ENCODE peak calls at places on chromosomes 16 and 17, in eight cellular contexts. Q is esophagus squamous epithelium; C is effector memory CD4-positive, alpha-beta T cell; F is OCI-LY7; W is sigmoid colon; Z is lung; I is heart right ventricle; K is uterus. G is an unnamed sample.

GRCh38 chr17:39928868-39929651 is 1.5 kb downstream of the LRRC3C start:
- DNase-seq in Q (no peak), C (no peak), F (no peak), W (no peak), Z (no peak), I (no peak), K (no peak), G (no peak)

GRCh38 chr17:65172511-65173136 is 35.5 kb downstream of the RGS9 start:
- DNase-seq in Q (no peak), C (no peak), F (no peak), W (no peak), Z (no peak), I (no peak), K (no peak), G (no peak)

GRCh38 chr17:49783051-49783715 is 5.3 kb upstream of the KAT7 start:
- DNase-seq in Q (no peak), C (no peak), F (no peak), W (peak; percentile 89), Z (no peak), I (peak; percentile 46), K (no peak), G (no peak)

GRCh38 chr16:82881517-82881916 is 254.7 kb downstream of the CDH13 start:
- DNase-seq in Q (no peak), C (no peak), F (no peak), W (no peak), Z (no peak), I (no peak), K (no peak), G (no peak)

GRCh38 chr17:65557349-65558310 is 3.8 kb downstream of the AXIN2 start:
- DNase-seq in Q (no peak), C (no peak), F (no peak), W (no peak), Z (peak; percentile 48), I (no peak), K (no peak), G (no peak)

GRCh38 chr16:56262148-56262878 is 71.0 kb downstream of the GNAO1 start:
- DNase-seq in Q (no peak), C (peak; percentile 25), F (no peak), W (peak; percentile 72), Z (no peak), I (no peak), K (no peak), G (no peak)

GRCh38 chr16:89599451-89599858 is 14.0 kb upstream of the DPEP1 start:
- DNase-seq in Q (no peak), C (no peak), F (peak; percentile 45), W (no peak), Z (no peak), I (no peak), K (no peak), G (no peak)

GRCh38 chr16:87602821-87603683 is 744 bp downstream of the JPH3 start:
- DNase-seq in Q (no peak), C (no peak), F (no peak), W (no peak), Z (no peak), I (no peak), K (no peak), G (no peak)

GRCh38 chr16:67499159-67499558 is 15.8 kb upstream of the AGRP start:
- DNase-seq in Q (no peak), C (no peak), F (no peak), W (peak; percentile 78), Z (no peak), I (no peak), K (no peak), G (no peak)

GRCh38 chr16:47304563-47304962 is 156.3 kb downstream of the ITFG1 start:
- DNase-seq in Q (no peak), C (no peak), F (no peak), W (no peak), Z (no peak), I (no peak), K (no peak), G (no peak)

GRCh38 chr16:30184430-30185140 is 1.2 kb downstream of the CORO1A start:
- DNase-seq in Q (no peak), C (peak; percentile 47), F (peak; percentile 64), W (peak; percentile 71), Z (peak; percentile 43), I (peak; percentile 23), K (peak; percentile 30), G (no peak)

GRCh38 chr17:83083368-83084201 is 4.2 kb downstream of the METRNL start:
- DNase-seq in Q (no peak), C (no peak), F (no peak), W (peak; percentile 89), Z (no peak), I (no peak), K (peak; percentile 74), G (no peak)

GRCh38 chr17:60481604-60482003 is 44.4 kb downstream of the APPBP2 start:
- DNase-seq in Q (no peak), C (no peak), F (no peak), W (no peak), Z (no peak), I (no peak), K (no peak), G (no peak)

GRCh38 chr17:41678907-41679739 is 9.6 kb upstream of the EIF1 start:
- DNase-seq in Q (no peak), C (peak; percentile 58), F (peak; percentile 49), W (peak; percentile 48), Z (peak; percentile 65), I (no peak), K (no peak), G (no peak)

GRCh38 chr16:87874639-87875472 is 5.5 kb upstream of the SLC7A5 start:
- DNase-seq in Q (no peak), C (no peak), F (no peak), W (no peak), Z (no peak), I (no peak), K (no peak), G (no peak)

GRCh38 chr16:57619133-57619605 is 9.3 kb upstream of the ADGRG1 start:
- DNase-seq in Q (no peak), C (no peak), F (no peak), W (peak; percentile 55), Z (no peak), I (no peak), K (no peak), G (no peak)

GRCh38 chr16:5523794-5524193 is 426.2 kb upstream of the EEF2KMT start:
- DNase-seq in Q (no peak), C (no peak), F (no peak), W (no peak), Z (no peak), I (no peak), K (no peak), G (no peak)

GRCh38 chr17:4599505-4600281 is 15.4 kb downstream of the SMTNL2 start:
- DNase-seq in Q (no peak), C (no peak), F (no peak), W (peak; percentile 75), Z (peak; percentile 50), I (peak; percentile 71), K (peak; percentile 74), G (no peak)

GRCh38 chr17:4598776-4599504 is 14.6 kb downstream of the SMTNL2 start:
- DNase-seq in Q (no peak), C (no peak), F (no peak), W (peak; percentile 88), Z (peak; percentile 50), I (peak; percentile 69), K (peak; percentile 55), G (no peak)

GRCh38 chr17:4600563-4600962 is 16.2 kb downstream of the SMTNL2 start:
- DNase-seq in Q (no peak), C (no peak), F (no peak), W (no peak), Z (no peak), I (peak; percentile 71), K (no peak), G (no peak)

GRCh38 chr17:4596636-4597380 is 12.5 kb downstream of the SMTNL2 start:
- DNase-seq in Q (no peak), C (no peak), F (no peak), W (no peak), Z (no peak), I (no peak), K (no peak), G (no peak)

DNA sequence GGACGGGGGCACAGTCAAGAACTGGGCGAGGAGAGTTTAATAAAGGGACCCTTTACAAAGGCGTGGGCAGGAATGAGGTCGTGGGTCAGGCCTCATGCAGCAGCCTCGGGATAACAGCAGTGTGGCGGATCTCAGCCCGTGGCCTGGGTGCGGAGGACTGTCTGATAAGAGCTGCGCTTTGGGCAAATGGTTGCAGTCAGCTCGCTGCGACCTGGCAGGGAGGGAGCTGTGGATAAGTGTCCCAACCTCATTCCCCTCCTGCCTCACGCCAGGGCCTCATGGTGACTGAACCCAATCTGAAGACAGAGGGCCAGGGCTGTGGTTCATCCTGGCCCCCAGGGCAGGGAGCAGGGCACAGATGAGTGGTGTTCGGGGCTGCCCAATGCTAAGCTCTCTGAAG is 13.6 kb downstream of the SMTNL2 start:
- DNase-seq in Q (no peak), C (no peak), F (no peak), W (no peak), Z (no peak), I (peak; percentile 62), K (no peak), G (no peak)
- H3K27ac ChIP-seq in Q (peak overlapping the region; percentile 93), C (no peak overlapping the region), F (no peak overlapping the region), W (no peak overlapping the region), Z (peak overlapping the region; percentile 20), I (peak overlapping the region; percentile 73), K (no peak overlapping the region), G (no peak overlapping the region)

GRCh38 chr17:4720787-4721186 is 10.4 kb downstream of the ARRB2 start:
- DNase-seq in Q (no peak), C (no peak), F (no peak), W (no peak), Z (no peak), I (no peak), K (no peak), G (no peak)
- H3K27ac ChIP-seq in Q (no peak overlapping the region), C (no peak overlapping the region), F (no peak overlapping the region), W (no peak overlapping the region), Z (peak overlapping the region; percentile 62), I (no peak overlapping the region), K (no peak overlapping the region), G (no peak overlapping the region)

GRCh38 chr17:79305376-79305775 is 230.8 kb downstream of the ENGASE start:
- DNase-seq in Q (no peak), C (no peak), F (peak; percentile 65), W (no peak), Z (no peak), I (no peak), K (no peak), G (no peak)

GRCh38 chr17:79304907-79305306 is 230.3 kb downstream of the ENGASE start:
- DNase-seq in Q (no peak), C (no peak), F (peak; percentile 94), W (no peak), Z (no peak), I (no peak), K (no peak), G (no peak)

GRCh38 chr17:79301469-79301868 is 226.8 kb downstream of the ENGASE start:
- DNase-seq in Q (no peak), C (no peak), F (peak; percentile 21), W (no peak), Z (no peak), I (no peak), K (no peak), G (no peak)

GRCh38 chr17:79305831-79306687 is 231.4 kb downstream of the ENGASE start:
- DNase-seq in Q (no peak), C (no peak), F (peak; percentile 46), W (no peak), Z (no peak), I (peak; percentile 26), K (no peak), G (no peak)

GRCh38 chr17:79303641-79304205 is 229.1 kb downstream of the ENGASE start:
- DNase-seq in Q (no peak), C (no peak), F (peak; percentile 58), W (no peak), Z (no peak), I (no peak), K (no peak), G (no peak)
- H3K27ac ChIP-seq in Q (no peak overlapping the region), C (no peak overlapping the region), F (peak overlapping the region; percentile 78), W (no peak overlapping the region), Z (no peak overlapping the region), I (no peak overlapping the region), K (no peak overlapping the region), G (no peak overlapping the region)

GRCh38 chr16:70696368-70696767 is 10.5 kb upstream of the MTSS2 start:
- DNase-seq in Q (no peak), C (no peak), F (no peak), W (no peak), Z (no peak), I (no peak), K (no peak), G (no peak)
- H3K27ac ChIP-seq in Q (peak overlapping the region; percentile 85), C (no peak overlapping the region), F (no peak overlapping the region), W (peak overlapping the region; percentile 99), Z (peak overlapping the region; percentile 71), I (no peak overlapping the region), K (peak overlapping the region; percentile 93), G (no peak overlapping the region)

G was measured in caudate nucleus.